ENCODE peak calls at places on chromosomes 13 and 19, in four cellular contexts. V is tibial nerve; I is Peyer's patch; Q is CD8-positive, alpha-beta memory T cell. P is an unnamed sample. For H3K36me3, the result is how much of the 10 kb centered on the place peaks cover.

GRCh38 chr19:58395220-58395978 is at the start of gene RNF225:
- DNase-seq in V (no peak), Q (no peak), I (no peak), P (no peak)

GRCh38 chr19:10230155-10230903 is 802 bp downstream of the S1PR2 start:
- DNase-seq in I (peak), V (peak), Q (peak), P (peak)

GRCh38 chr13:62482351-62482750 is 1066.7 kb upstream of the PCDH20 start:
- DNase-seq in Q (no peak), V (no peak), I (no peak), P (no peak)

GRCh38 chr19:55340144-55340783 is 588 bp downstream of the KMT5C start:
- DNase-seq in V (no peak), I (no peak), Q (peak), P (no peak)

GRCh38 chr13:52845334-52845761 is 3.1 kb downstream of the PCDH8 start:
- DNase-seq in V (no peak), Q (no peak), I (no peak), P (no peak)

GRCh38 chr19:6018786-6019185 is 40.8 kb upstream of the RANBP3 start:
- DNase-seq in V (no peak), I (no peak), Q (no peak), P (peak)

GRCh38 chr13:94612050-94612449 is 10.4 kb downstream of the GPR180 start:
- DNase-seq in V (no peak), Q (no peak), I (no peak), P (no peak)

GRCh38 chr19:48487944-48488343 is 18.8 kb downstream of the CYTH2 start:
- DNase-seq in I (no peak), Q (no peak), V (no peak), P (peak)

GRCh38 chr13:51532736-51533197 is 51.5 kb upstream of the WDFY2 start:
- DNase-seq in V (no peak), I (no peak), Q (no peak), P (no peak)

GRCh38 chr13:62387642-62388041 is 972.0 kb upstream of the PCDH20 start:
- DNase-seq in V (no peak), Q (no peak), I (no peak), P (no peak)

GRCh38 chr13:35179494-35179893 is 237.4 kb downstream of the NBEA start:
- DNase-seq in V (no peak), Q (no peak), I (no peak), P (no peak)

GRCh38 chr13:32170841-32171240 is 139.3 kb downstream of the FRY start:
- DNase-seq in Q (no peak), I (no peak), V (no peak), P (no peak)

GRCh38 chr13:52711277-52711676 is 28.3 kb downstream of the CNMD start:
- DNase-seq in V (no peak), Q (no peak), I (no peak), P (no peak)

GRCh38 chr19:40035996-40036395 is 20.0 kb downstream of the ZNF780B start:
- DNase-seq in V (no peak), Q (no peak), I (no peak), P (no peak)

GRCh38 chr13:113897161-113897560 is 33.3 kb upstream of the GAS6 start:
- DNase-seq in V (no peak), Q (no peak), I (no peak), P (no peak)

GRCh38 chr19:15195381-15195964 is 5.3 kb downstream of the NOTCH3 start:
- DNase-seq in Q (no peak), I (no peak), V (no peak), P (peak)

GRCh38 chr13:50340566-50341287 is 325.5 kb downstream of the KCNRG start:
- DNase-seq in I (no peak), Q (no peak), V (peak), P (no peak)

GRCh38 chr19:18940791-18941627 is at the start of gene HOMER3:
- DNase-seq in I (peak), Q (peak), V (peak), P (peak)

GRCh38 chr13:78121459-78122348 is 203.1 kb upstream of the EDNRB start:
- DNase-seq in I (peak), V (no peak), Q (no peak), P (no peak)

GRCh38 chr19:13712767-13713201 is 51.5 kb upstream of the MRI1 start:
- DNase-seq in V (no peak), Q (no peak), I (no peak), P (peak)

GRCh38 chr13:83878691-83879410 is 3.4 kb downstream of the SLITRK1 start:
- DNase-seq in V (no peak), Q (no peak), I (no peak), P (no peak)

GRCh38 chr13:110965755-110966134 is 50.9 kb upstream of the ANKRD10 start:
- DNase-seq in Q (no peak), V (no peak), I (no peak), P (no peak)

GRCh38 chr19:49809155-49809986 is 3.7 kb downstream of the FUZ start:
- DNase-seq in I (peak), V (no peak), Q (peak), P (peak)

GRCh38 chr19:40266111-40266510 is 19.0 kb downstream of the AKT2 start:
- DNase-seq in I (no peak), V (no peak), Q (no peak), P (no peak)

GRCh38 chr13:76982051-76982450 is 9.8 kb upstream of the CLN5 start:
- DNase-seq in V (no peak), Q (no peak), I (no peak), P (no peak)

GRCh38 chr13:43223206-43223605 is 199.8 kb downstream of the DNAJC15 start:
- DNase-seq in V (no peak), Q (no peak), I (no peak), P (no peak)

GRCh38 chr19:55563261-55563690 is 17.4 kb downstream of the ZNF579 start:
- DNase-seq in V (no peak), Q (no peak), I (no peak), P (no peak)

GRCh38 chr13:59391696-59392095 is 772.0 kb downstream of the DIAPH3 start:
- DNase-seq in V (no peak), I (peak), Q (peak), P (peak)

GRCh38 chr13:99559560-99559959 is 58.3 kb downstream of the TM9SF2 start:
- DNase-seq in V (no peak), Q (no peak), I (no peak), P (no peak)

GRCh38 chr19:51712461-51713081 is 11.2 kb downstream of the HAS1 start:
- DNase-seq in Q (no peak), I (no peak), V (no peak), P (no peak)

GRCh38 chr19:19032420-19033175 is 719 bp downstream of the SUGP2 start:
- DNase-seq in Q (peak), V (peak), I (peak), P (peak)

GRCh38 chr19:10699650-10700335 is 1.4 kb upstream of the QTRT1 start:
- DNase-seq in I (peak), V (no peak), Q (peak), P (no peak)

GRCh38 chr13:45737571-45738002 is 35.5 kb downstream of the CBY2 start:
- DNase-seq in V (no peak), Q (no peak), I (no peak), P (no peak)

GRCh38 chr19:18173054-18173571 is 500 bp upstream of the IFI30 start:
- DNase-seq in I (peak), V (no peak), Q (no peak), P (peak)

DNA sequence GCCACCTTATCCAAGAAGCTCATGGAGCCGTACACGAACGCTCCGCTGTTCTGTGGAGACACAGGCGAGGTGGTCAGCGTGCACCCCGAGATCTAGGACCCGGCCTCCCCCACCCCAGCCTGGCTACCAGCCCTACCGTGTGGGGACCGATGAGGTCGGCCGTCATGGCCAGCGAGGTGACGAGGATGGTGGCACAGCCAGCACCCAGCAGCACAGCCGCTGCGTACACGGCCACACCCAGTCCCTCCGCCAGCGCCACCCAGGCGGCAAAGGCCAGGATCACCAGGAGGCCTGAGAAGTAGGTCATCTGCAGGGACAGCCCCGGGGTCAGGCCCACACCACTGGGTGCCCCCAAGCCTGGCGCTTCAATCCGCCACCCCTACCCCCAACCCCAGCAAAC is 7.1 kb downstream of the TEKTIP1 start:
- DNase-seq in V (no peak), I (no peak), Q (no peak), P (no peak)
- H3K36me3 ChIP-seq in V (under half), I (under half), Q (under half), P (under half)

DNA sequence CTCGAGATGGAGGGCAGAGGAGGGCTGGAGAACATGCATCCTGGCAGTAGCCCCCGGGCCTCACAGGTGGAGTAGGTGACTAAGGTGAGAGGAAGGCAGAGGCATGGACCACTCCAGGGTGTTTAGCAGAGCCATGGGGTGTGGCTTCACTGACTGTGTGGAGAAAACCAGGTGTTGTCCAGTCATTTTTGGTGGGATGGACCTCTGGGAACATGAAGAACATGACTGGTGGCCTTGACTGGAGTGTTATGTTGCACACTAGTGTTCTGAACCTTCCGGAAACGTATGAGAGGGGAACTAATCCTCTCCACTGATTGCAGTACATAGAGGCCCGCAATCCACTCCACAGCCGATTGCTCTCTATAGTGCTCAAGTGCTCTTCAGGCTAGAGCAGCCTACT is 16.9 kb downstream of the MED26 start:
- DNase-seq in Q (no peak), V (no peak), I (no peak), P (no peak)
- H3K27ac ChIP-seq in Q (no peak), V (no peak), I (no peak), P (no peak)

GRCh38 chr19:907183-907853 is 5.7 kb downstream of the R3HDM4 start:
- DNase-seq in V (no peak), I (peak), Q (no peak), P (no peak)

GRCh38 chr19:903266-903797 is 9.7 kb downstream of the R3HDM4 start:
- DNase-seq in I (no peak), Q (no peak), V (no peak), P (no peak)

GRCh38 chr19:904545-904944 is 8.5 kb downstream of the R3HDM4 start:
- DNase-seq in V (no peak), I (no peak), Q (no peak), P (no peak)

GRCh38 chr19:902446-903226 is 9.4 kb downstream of the RNU6-9 start:
- DNase-seq in Q (no peak), V (no peak), I (no peak), P (no peak)

GRCh38 chr19:906480-906879 is 6.5 kb downstream of the R3HDM4 start:
- DNase-seq in V (no peak), I (no peak), Q (no peak), P (no peak)
- H3K36me3 ChIP-seq in V (under half), I (under half), Q (under half), P (under half)

DNA sequence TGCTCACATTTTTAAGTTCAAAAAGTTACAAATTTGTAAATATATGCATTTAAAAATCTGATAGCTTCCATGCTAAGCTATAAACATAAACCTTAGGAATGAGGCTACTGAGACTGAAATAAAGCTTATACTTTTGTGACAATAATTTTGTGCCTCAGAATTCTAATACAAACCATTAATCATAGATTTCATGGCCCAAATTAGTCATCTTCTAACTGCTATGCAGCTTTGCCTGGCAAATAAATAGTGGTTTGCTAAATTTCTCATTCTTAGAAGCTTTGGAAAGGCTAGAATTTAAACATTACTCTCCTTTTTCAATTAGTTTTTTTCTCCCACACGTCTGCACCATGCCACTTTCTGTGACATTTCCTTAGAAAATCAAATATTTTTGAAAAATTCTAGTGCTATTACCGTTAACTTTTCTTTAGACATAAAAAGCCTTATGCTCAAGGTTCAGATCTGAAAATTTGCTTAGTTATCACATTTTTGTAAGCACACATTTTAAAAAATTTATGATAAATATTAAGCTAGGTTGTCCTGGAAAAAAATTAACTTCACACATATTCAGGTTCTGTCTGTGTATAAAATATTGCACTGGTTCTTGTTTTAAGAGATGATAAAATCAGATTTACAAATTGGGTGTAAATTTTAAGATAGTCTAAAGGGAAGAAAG is 46.9 kb downstream of the FNDC3A start:
- DNase-seq in Q (no peak), V (no peak), I (no peak), P (no peak)
- H3K27ac ChIP-seq in Q (no peak), V (no peak), I (no peak), P (no peak)

P was measured in aorta.